ENCODE peak calls at places on chromosomes 12 and 14, in six cellular contexts. W is stomach, K is tibial nerve, I is SK-N-SH, M is A549, Z is omental fat pad. Q is an unnamed sample.

GRCh38 chr12:122124370-122124769 is 45.8 kb downstream of the MLXIP start:
- DNase-seq in W (no peak), K (no peak), I (no peak), M (no peak), Z (no peak), Q (no peak)

GRCh38 chr12:124191024-124191359 is 103.9 kb upstream of the RFLNA start:
- DNase-seq in W (no peak), K (no peak), I (peak; percentile 40), M (peak; percentile 32), Z (no peak), Q (no peak)

GRCh38 chr12:124231980-124232653 is 62.8 kb upstream of the RFLNA start:
- DNase-seq in W (peak; percentile 83), K (no peak), I (no peak), M (no peak), Z (peak; percentile 35), Q (no peak)

GRCh38 chr12:78793491-78793890 is 71.1 kb upstream of the SYT1 start:
- DNase-seq in W (no peak), K (no peak), I (no peak), M (no peak), Z (no peak), Q (no peak)

GRCh38 chr14:38391334-38391733 is 135.4 kb upstream of the CLEC14A start:
- DNase-seq in W (no peak), K (no peak), I (no peak), M (no peak), Z (no peak), Q (no peak)

GRCh38 chr14:40417777-40418401 is 985.7 kb upstream of the FBXO33 start:
- DNase-seq in W (peak; percentile 25), K (no peak), I (peak; percentile 13), M (peak; percentile 17), Z (no peak), Q (no peak)

GRCh38 chr14:61478971-61479473 is 157.6 kb downstream of the PRKCH start:
- DNase-seq in W (no peak), K (no peak), I (no peak), M (no peak), Z (no peak), Q (no peak)

GRCh38 chr14:92959761-92960680 is 37.1 kb downstream of the CHGA start:
- DNase-seq in W (no peak), K (no peak), I (no peak), M (no peak), Z (no peak), Q (no peak)

GRCh38 chr12:56361487-56362129 is 1.0 kb downstream of the APOF start:
- DNase-seq in W (no peak), K (no peak), I (no peak), M (no peak), Z (no peak), Q (no peak)

GRCh38 chr12:99387661-99388060 is 259.9 kb upstream of the GARIN6 start:
- DNase-seq in W (no peak), K (no peak), I (no peak), M (no peak), Z (no peak), Q (no peak)

GRCh38 chr12:115194448-115194847 is 510.5 kb upstream of the TBX3 start:
- DNase-seq in W (no peak), K (no peak), I (no peak), M (no peak), Z (no peak), Q (no peak)

GRCh38 chr14:89029961-89030694 is 205.7 kb downstream of the TTC8 start:
- DNase-seq in W (no peak), K (no peak), I (no peak), M (no peak), Z (no peak), Q (no peak)

DNA sequence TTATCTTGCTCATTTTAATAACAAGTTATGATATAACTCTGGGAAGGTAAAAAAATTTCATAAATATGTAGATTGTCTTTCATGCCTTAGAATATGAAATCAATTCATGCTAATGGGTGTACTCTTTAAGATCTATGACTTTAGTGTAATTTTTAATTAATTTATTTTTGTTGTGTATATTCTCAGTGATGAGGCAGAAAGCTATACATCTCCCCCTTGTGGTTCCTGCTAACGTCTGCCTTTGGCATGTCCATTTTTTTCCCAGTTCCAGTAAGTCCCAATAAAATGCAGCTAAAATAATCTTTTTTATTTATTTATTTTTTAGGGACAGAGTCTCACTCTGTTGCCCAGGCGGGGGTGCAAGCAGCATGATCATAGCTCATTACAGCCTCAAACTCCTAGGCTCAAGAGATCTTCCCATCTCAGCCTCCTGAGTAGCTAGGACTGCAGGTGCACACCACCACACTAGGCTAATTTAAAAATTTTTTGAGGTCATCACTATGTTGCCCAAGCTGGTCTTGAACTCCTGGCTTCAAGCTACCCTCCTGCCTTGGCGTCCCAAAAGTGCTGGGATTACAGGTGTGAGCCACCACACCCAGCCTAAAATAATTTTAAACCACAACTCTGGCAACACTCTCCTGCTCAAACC is 3.3 kb upstream of the CHURC1 start:
- DNase-seq in W (no peak), K (no peak), I (peak; percentile 35), M (peak; percentile 60), Z (no peak), Q (no peak)
- TF ChIP-seq CTCF in W (no peak), K (peak; percentile 9), I (peak; percentile 87), M (peak; percentile 74), Z (no peak), Q (no peak)

DNA sequence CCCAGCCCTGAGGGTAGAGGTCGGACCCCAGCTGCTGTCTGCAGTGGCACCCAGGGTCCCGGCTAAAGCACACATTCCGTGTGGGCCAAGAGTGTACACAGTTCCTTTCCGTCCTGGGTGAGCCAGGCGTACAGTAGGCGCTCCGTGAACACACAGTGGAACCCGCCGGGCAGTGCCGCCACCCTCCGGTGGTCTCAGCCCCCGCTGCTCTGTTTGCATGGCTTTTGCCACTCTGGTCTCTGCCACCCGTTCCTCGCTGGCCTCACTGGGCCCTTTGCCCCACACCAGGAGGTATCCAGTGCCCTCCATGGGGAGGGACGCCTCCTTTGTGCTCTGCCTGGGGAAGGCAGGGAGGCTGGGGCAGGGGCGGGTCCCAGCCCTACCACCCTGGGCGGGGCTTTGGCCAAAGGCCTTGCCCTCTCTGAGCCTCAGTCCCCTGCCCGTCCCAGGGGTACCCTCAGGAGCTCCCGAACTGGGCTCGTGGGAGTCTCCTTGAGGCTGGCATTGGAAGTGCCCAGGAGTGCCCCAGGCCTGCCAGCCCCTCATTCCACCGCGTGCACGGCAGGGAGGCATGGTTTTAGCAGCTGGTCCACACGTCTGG is 13.0 kb downstream of the TRMT61A start:
- DNase-seq in W (no peak), K (no peak), I (no peak), M (no peak), Z (no peak), Q (no peak)
- TF ChIP-seq CTCF in W (no peak), K (no peak), I (no peak), M (no peak), Z (no peak), Q (no peak)

DNA sequence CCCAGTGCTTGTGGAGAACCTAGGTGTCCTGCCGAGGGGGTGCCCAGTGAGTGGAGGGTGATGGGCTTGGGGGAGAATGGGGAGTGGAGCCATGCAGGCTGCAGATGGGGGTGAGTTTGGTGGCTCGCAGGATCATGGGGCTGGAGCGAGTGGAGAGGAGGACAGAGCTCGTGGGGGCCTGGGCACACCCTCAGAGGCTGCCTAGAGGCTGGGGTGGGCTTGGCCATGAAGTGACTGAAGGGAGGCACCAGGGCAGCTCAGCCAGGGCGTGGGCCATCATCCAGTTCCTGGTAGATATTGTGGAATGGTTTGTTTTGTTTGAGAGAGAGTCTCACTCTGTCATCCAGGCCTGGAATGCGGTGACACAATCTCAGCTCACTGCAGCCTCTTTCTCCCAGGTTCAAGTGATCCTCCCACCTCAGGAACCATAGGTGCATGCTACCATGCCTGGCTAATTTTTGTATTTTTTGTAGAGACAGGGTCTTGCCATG is 43.4 kb upstream of the AMN start:
- DNase-seq in W (no peak), K (no peak), I (no peak), M (peak; percentile 12), Z (no peak), Q (peak; percentile 70)
- TF ChIP-seq CTCF in W (no peak), K (no peak), I (no peak), M (no peak), Z (no peak), Q (no peak)

DNA sequence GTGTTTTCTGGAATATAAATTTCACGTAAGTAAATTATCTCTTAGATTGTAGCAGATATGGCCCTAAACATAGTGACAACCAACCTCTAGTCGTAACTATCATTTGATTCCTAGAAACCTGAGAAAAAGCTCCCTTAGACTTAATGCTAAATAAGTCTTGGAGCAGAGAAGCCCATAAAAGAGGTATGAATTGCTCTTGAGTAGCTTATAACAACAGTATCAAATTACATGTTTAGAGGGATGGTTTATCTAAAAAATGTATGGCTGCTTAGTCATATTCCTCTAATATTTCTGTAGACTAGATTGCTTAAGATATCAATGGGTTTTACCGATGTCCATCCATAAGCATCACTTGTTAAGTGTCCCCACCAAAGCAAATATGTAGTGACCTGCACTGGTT is 259.7 kb downstream of the NELL2 start:
- DNase-seq in W (no peak), K (no peak), I (no peak), M (no peak), Z (no peak), Q (no peak)
- TF ChIP-seq CTCF in W (no peak), K (no peak), I (no peak), M (no peak), Z (no peak), Q (no peak)

GRCh38 chr14:63438065-63438757 is 105.0 kb downstream of the PPP2R5E start:
- DNase-seq in W (peak; percentile 66), K (no peak), I (peak; percentile 71), M (peak; percentile 81), Z (peak; percentile 35), Q (peak; percentile 58)
- TF ChIP-seq CTCF in W (no peak), K (no peak), I (peak; percentile 45), M (peak; percentile 12), Z (no peak), Q (no peak)

GRCh38 chr14:69041783-69042182 is 62.7 kb upstream of the ACTN1 start:
- DNase-seq in W (no peak), K (no peak), I (no peak), M (no peak), Z (no peak), Q (no peak)
- TF ChIP-seq CTCF in W (no peak), K (no peak), I (no peak), M (no peak), Z (no peak), Q (no peak)

DNA sequence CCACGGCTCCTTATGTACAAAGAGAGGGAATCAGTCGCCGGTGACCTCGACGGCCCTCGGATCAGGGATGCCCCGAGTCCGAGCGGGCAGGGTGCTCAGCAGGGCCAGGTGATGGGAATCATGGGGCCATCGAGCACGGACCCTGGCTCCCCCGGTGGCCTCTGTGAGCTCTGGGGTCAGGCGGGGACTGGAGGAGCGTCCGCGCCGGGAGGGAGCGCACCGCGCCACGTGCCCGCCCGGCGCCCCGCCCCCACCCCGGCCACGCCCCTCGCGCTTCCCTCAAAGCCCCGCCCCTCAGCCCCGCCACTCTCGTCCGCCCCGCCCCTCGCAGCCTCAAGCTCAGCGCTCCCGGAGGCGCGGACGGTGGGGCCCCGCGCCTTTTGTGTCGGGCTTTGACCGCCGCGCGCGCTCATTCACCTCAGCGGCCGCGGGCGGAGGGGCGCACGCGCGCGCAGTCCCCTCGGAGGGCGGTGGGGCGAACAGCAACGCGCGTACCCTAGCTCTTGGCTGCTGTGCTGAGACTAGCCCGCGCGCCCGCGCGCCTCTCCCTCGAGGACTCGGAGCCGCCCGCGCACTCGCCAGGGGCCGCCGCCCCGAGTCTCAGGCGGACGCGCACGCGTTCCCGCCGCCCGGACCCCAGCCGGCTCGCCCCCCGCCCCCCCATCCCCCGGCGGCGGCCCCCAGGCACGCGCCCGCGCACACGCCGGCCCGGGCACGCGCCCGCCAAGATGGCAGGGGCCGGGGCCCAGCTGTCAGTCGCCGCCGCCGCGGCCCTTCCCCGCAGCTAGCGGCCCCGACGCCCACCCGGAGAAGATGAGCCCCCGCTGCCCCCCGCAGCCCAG is 93.9 kb upstream of the EVL start:
- DNase-seq in W (peak; percentile 86), K (peak; percentile 75), I (peak; percentile 98), M (peak; percentile 87), Z (peak; percentile 50), Q (peak; percentile 94)
- TF ChIP-seq CTCF in W (no peak), K (no peak), I (no peak), M (no peak), Z (no peak), Q (no peak)